ENCODE peak calls at places on chromosomes 11 and 22, in seven cellular contexts. D is skeletal muscle cell, X is AG04449, N is C1 segment of cervical spinal cord, C is NCI-H1092 treated with DMSO at 0.1 percent for 48 hours, S is NCI-H1048, T is HEK293T. U is an unnamed sample.

GRCh38 chr11:1829039-1829820 is 5.6 kb upstream of the SYT8 start:
- DNase-seq in D (peak; percentile 34), X (peak; percentile 31), N (no peak), C (no peak), S (no peak), T (no peak), U (no peak)

GRCh38 chr11:3949132-3949531 is 93.7 kb downstream of the STIM1 start:
- DNase-seq in D (no peak), X (no peak), N (no peak), C (no peak), S (no peak), T (no peak), U (no peak)

GRCh38 chr22:44181033-44181911 is 547 bp downstream of the PARVG start:
- DNase-seq in D (no peak), X (no peak), N (peak; percentile 21), C (no peak), S (no peak), T (no peak), U (no peak)

GRCh38 chr11:12273618-12273995 is 103.8 kb upstream of the PARVA start:
- DNase-seq in D (no peak), X (no peak), N (no peak), C (no peak), S (no peak), T (no peak), U (no peak)

GRCh38 chr11:107859459-107860239 is 1.1 kb upstream of the SLC35F2 start:
- DNase-seq in D (no peak), X (no peak), N (no peak), C (peak; percentile 16), S (no peak), T (peak; percentile 18), U (peak; percentile 53)

GRCh38 chr11:95450547-95451123 is 219.6 kb upstream of the SESN3 start:
- DNase-seq in D (peak; percentile 64), X (peak; percentile 16), N (no peak), C (no peak), S (no peak), T (no peak), U (no peak)

GRCh38 chr11:1297011-1297575 is 12.3 kb downstream of the TOLLIP start:
- DNase-seq in D (no peak), X (no peak), N (no peak), C (no peak), S (no peak), T (no peak), U (no peak)

GRCh38 chr22:49429066-49429465 is 398.6 kb downstream of the BRD1 start:
- DNase-seq in D (no peak), X (no peak), N (no peak), C (no peak), S (no peak), T (no peak), U (no peak)

GRCh38 chr11:34050536-34050935 is 995 bp upstream of the CAPRIN1 start:
- DNase-seq in D (peak; percentile 76), X (no peak), N (no peak), C (no peak), S (no peak), T (no peak), U (no peak)

GRCh38 chr11:116986521-116987105 is 111.6 kb downstream of the SIK3 start:
- DNase-seq in D (peak; percentile 83), X (no peak), N (no peak), C (no peak), S (no peak), T (no peak), U (no peak)

GRCh38 chr11:122202951-122203456 is 87.0 kb upstream of the BLID start:
- DNase-seq in D (no peak), X (no peak), N (peak; percentile 57), C (peak; percentile 55), S (no peak), T (peak; percentile 76), U (peak; percentile 85)

GRCh38 chr22:43118024-43118849 is 7.7 kb downstream of the BIK start:
- DNase-seq in D (no peak), X (no peak), N (no peak), C (no peak), S (no peak), T (no peak), U (peak; percentile 65)

GRCh38 chr11:71495286-71496090 is 31.6 kb upstream of the KRTAP5-7 start:
- DNase-seq in D (no peak), X (no peak), N (no peak), C (no peak), S (no peak), T (no peak), U (no peak)

GRCh38 chr11:8793114-8793777 is 110.7 kb downstream of the RPL27A start:
- DNase-seq in D (no peak), X (no peak), N (no peak), C (no peak), S (no peak), T (no peak), U (no peak)

GRCh38 chr11:68659158-68659921 is 25.0 kb upstream of the GAL start:
- DNase-seq in D (peak; percentile 98), X (peak; percentile 73), N (no peak), C (peak; percentile 96), S (no peak), T (peak; percentile 30), U (peak; percentile 50)

GRCh38 chr22:38203090-38203810 is 1.5 kb downstream of the MAFF start:
- DNase-seq in D (no peak), X (no peak), N (no peak), C (no peak), S (no peak), T (no peak), U (peak; percentile 73)

GRCh38 chr11:61343792-61344745 is 11.0 kb downstream of the TKFC start:
- DNase-seq in D (no peak), X (no peak), N (no peak), C (no peak), S (no peak), T (no peak), U (no peak)

GRCh38 chr22:41915783-41916493 is 1.1 kb upstream of the SHISA8 start:
- DNase-seq in D (no peak), X (no peak), N (no peak), C (no peak), S (no peak), T (no peak), U (no peak)

GRCh38 chr11:77580712-77581337 is 8.9 kb upstream of the AQP11 start:
- DNase-seq in D (no peak), X (no peak), N (no peak), C (peak; percentile 12), S (no peak), T (no peak), U (no peak)

GRCh38 chr11:131977854-131978253 is 607.4 kb downstream of the NTM start:
- DNase-seq in D (peak; percentile 23), X (peak; percentile 31), N (no peak), C (no peak), S (no peak), T (no peak), U (no peak)

GRCh38 chr22:43101306-43101705 is 9.2 kb upstream of the BIK start:
- DNase-seq in D (no peak), X (no peak), N (no peak), C (no peak), S (no peak), T (no peak), U (no peak)

GRCh38 chr22:18022851-18023250 is 1.5 kb downstream of the MICAL3 start:
- DNase-seq in D (no peak), X (no peak), N (no peak), C (no peak), S (no peak), T (no peak), U (no peak)

GRCh38 chr22:19082101-19082500 is 40.1 kb downstream of the DGCR2 start:
- DNase-seq in D (no peak), X (no peak), N (no peak), C (no peak), S (no peak), T (no peak), U (no peak)

GRCh38 chr11:61198391-61198790 is 4.9 kb upstream of the PGA3 start:
- DNase-seq in D (no peak), X (no peak), N (no peak), C (peak; percentile 19), S (no peak), T (no peak), U (no peak)

GRCh38 chr11:115759622-115760527 is 255.7 kb upstream of the CADM1 start:
- DNase-seq in D (no peak), X (no peak), N (no peak), C (peak; percentile 63), S (no peak), T (no peak), U (peak; percentile 50)

GRCh38 chr22:46584081-46584903 is 35.9 kb upstream of the GRAMD4 start:
- DNase-seq in D (no peak), X (peak; percentile 9), N (no peak), C (no peak), S (no peak), T (peak; percentile 48), U (peak; percentile 47)

GRCh38 chr22:38383417-38383816 is 66.2 kb upstream of the CSNK1E start:
- DNase-seq in D (no peak), X (no peak), N (no peak), C (no peak), S (no peak), T (no peak), U (no peak)

U was measured in iPS-NIHi11.